ENCODE peak calls at places on chromosomes 16 and 17, in nine cellular contexts. I, Q, J, A, U, C, X, B and V are unnamed samples.
A peak's percentile ranks its signal among the peaks of the same experiment; 100 is the strongest.

GRCh38 chr17:82801377-82801970 is 38.3 kb downstream of the ZNF750 start:
- DNase-seq in C (no peak), B (no peak), U (no peak), A (no peak), Q (no peak), J (no peak), I (no peak), X (no peak), V (no peak)

GRCh38 chr16:8761078-8761477 is 36.4 kb downstream of the TMEM186 start:
- DNase-seq in B (no peak), Q (no peak), I (no peak), X (no peak), U (no peak), A (no peak), C (no peak), J (no peak), V (no peak)

GRCh38 chr17:497587-498034 is 145.0 kb upstream of the RPH3AL start:
- DNase-seq in B (no peak), C (no peak), Q (no peak), J (no peak), A (no peak), X (no peak), I (no peak), U (no peak), V (no peak)

GRCh38 chr16:12027091-12027490 is 50.6 kb downstream of the SNX29 start:
- DNase-seq in B (no peak), Q (peak; percentile 80), A (no peak), X (no peak), I (no peak), C (no peak), J (no peak), U (no peak), V (no peak)

GRCh38 chr17:9138161-9138717 is 116.9 kb downstream of the NTN1 start:
- DNase-seq in J (no peak), I (no peak), A (no peak), U (no peak), X (no peak), C (no peak), B (no peak), Q (no peak), V (no peak)

GRCh38 chr17:37060966-37061365 is 112.2 kb downstream of the AATF start:
- DNase-seq in B (no peak), I (no peak), J (no peak), U (no peak), X (no peak), C (no peak), Q (no peak), A (no peak), V (no peak)

GRCh38 chr17:83062011-83062817 is 17.2 kb upstream of the METRNL start:
- DNase-seq in X (no peak), Q (no peak), I (no peak), A (no peak), U (no peak), C (no peak), B (no peak), J (no peak), V (no peak)

GRCh38 chr16:70482624-70483023 is 28.2 kb downstream of the FCSK start:
- DNase-seq in B (no peak), I (no peak), U (no peak), J (no peak), X (no peak), A (no peak), Q (no peak), C (no peak), V (no peak)

GRCh38 chr16:85123891-85124635 is 11.8 kb upstream of the CIBAR2 start:
- DNase-seq in I (peak; percentile 87), X (no peak), A (no peak), B (peak; percentile 40), U (peak; percentile 81), J (peak; percentile 85), Q (no peak), C (peak; percentile 59), V (no peak)

GRCh38 chr16:84237994-84238750 is 1.6 kb downstream of the KCNG4 start:
- DNase-seq in A (no peak), C (no peak), I (no peak), Q (no peak), X (no peak), U (no peak), B (no peak), J (no peak), V (no peak)

GRCh38 chr16:67934306-67935095 is 2.1 kb downstream of the PSMB10 start:
- DNase-seq in I (no peak), B (no peak), Q (no peak), U (no peak), C (no peak), A (no peak), X (no peak), J (no peak), V (no peak)

GRCh38 chr16:57624806-57625500 is 3.5 kb upstream of the ADGRG1 start:
- DNase-seq in C (peak; percentile 75), I (peak; percentile 27), B (no peak), J (no peak), U (no peak), X (no peak), A (no peak), Q (peak; percentile 81), V (no peak)

GRCh38 chr17:60333628-60334031 is 58.3 kb downstream of the USP32 start:
- DNase-seq in J (no peak), C (no peak), I (peak; percentile 20), A (no peak), U (no peak), Q (no peak), B (no peak), X (no peak), V (no peak)

GRCh38 chr16:27208809-27209208 is 5.5 kb downstream of the KDM8 start:
- DNase-seq in U (peak; percentile 3), J (no peak), I (no peak), C (no peak), Q (no peak), X (no peak), A (no peak), B (no peak), V (no peak)

GRCh38 chr16:4663756-4664465 is 29.5 kb upstream of the NUDT16L1 start:
- DNase-seq in A (no peak), J (no peak), U (no peak), B (no peak), X (no peak), I (no peak), Q (no peak), C (peak; percentile 45), V (no peak)

GRCh38 chr17:77372444-77373297 is 231.9 kb downstream of the SEC14L1 start:
- DNase-seq in B (peak; percentile 95), U (no peak), Q (peak; percentile 70), I (peak; percentile 92), X (no peak), A (peak; percentile 51), J (peak; percentile 57), C (peak; percentile 48), V (no peak)

GRCh38 chr17:61754124-61754523 is 109.2 kb downstream of the BRIP1 start:
- DNase-seq in Q (no peak), U (no peak), X (no peak), J (no peak), A (no peak), B (no peak), C (no peak), I (no peak), V (no peak)

GRCh38 chr17:66038125-66038524 is 153.8 kb downstream of the CEP112 start:
- DNase-seq in B (no peak), Q (no peak), J (no peak), X (no peak), A (no peak), C (no peak), I (no peak), U (no peak), V (no peak)

GRCh38 chr16:88452485-88453216 is 429 bp upstream of the ZFPM1 start:
- DNase-seq in X (peak; percentile 99), Q (peak; percentile 91), A (peak; percentile 98), C (peak; percentile 88), U (peak; percentile 72), J (peak; percentile 85), I (peak; percentile 97), B (peak; percentile 96), V (peak; percentile 70)

GRCh38 chr17:59725691-59726090 is 18.2 kb downstream of the VMP1 start:
- DNase-seq in I (peak; percentile 90), U (no peak), X (no peak), A (no peak), Q (no peak), B (no peak), C (no peak), J (no peak), V (no peak)

GRCh38 chr17:58231644-58232043 is 6.7 kb upstream of the LPO start:
- DNase-seq in Q (no peak), X (no peak), A (no peak), J (no peak), B (no peak), C (no peak), I (no peak), U (no peak), V (no peak)